ENCODE peak calls at places on chromosomes 16 and 17, in five cellular contexts. One of them, this sample, is unnamed.

GRCh38 chr17:58339775-58340622 is 11.4 kb upstream of the TSPOAP1 start:
- DNase-seq in K562: no peak
- DNase-seq in lung: no peak
- DNase-seq in cardiac muscle cell: no peak
- DNase-seq in stomach: no peak
- DNase-seq in this sample: no peak

GRCh38 chr17:71438631-71439146 is 682.1 kb upstream of the SOX9 start:
- DNase-seq in stomach: no peak
- DNase-seq in lung: peak; percentile 45
- DNase-seq in K562: no peak
- DNase-seq in cardiac muscle cell: peak; percentile 80
- DNase-seq in this sample: no peak

GRCh38 chr17:50845260-50846147 is 10.1 kb downstream of the WFIKKN2 start:
- DNase-seq in lung: no peak
- DNase-seq in K562: no peak
- DNase-seq in stomach: no peak
- DNase-seq in cardiac muscle cell: no peak
- DNase-seq in this sample: no peak

GRCh38 chr16:59591480-59591879 is 857.4 kb upstream of the GOT2 start:
- DNase-seq in lung: no peak
- DNase-seq in stomach: no peak
- DNase-seq in cardiac muscle cell: peak; percentile 13
- DNase-seq in K562: no peak
- DNase-seq in this sample: no peak

GRCh38 chr16:8620535-8620934 is 963 bp upstream of the METTL22 start:
- DNase-seq in stomach: no peak
- DNase-seq in cardiac muscle cell: no peak
- DNase-seq in lung: no peak
- DNase-seq in K562: no peak
- DNase-seq in this sample: no peak

GRCh38 chr17:58756246-58757161 is 850 bp downstream of the PPM1E start:
- DNase-seq in K562: peak; percentile 32
- DNase-seq in lung: no peak
- DNase-seq in cardiac muscle cell: peak; percentile 14
- DNase-seq in stomach: no peak
- DNase-seq in this sample: peak; percentile 6

GRCh38 chr17:40540448-40540847 is 24.8 kb downstream of the CCR7 start:
- DNase-seq in K562: no peak
- DNase-seq in cardiac muscle cell: no peak
- DNase-seq in stomach: no peak
- DNase-seq in lung: no peak
- DNase-seq in this sample: no peak

GRCh38 chr17:14545156-14545906 is 244.4 kb downstream of the HS3ST3B1 start:
- DNase-seq in stomach: no peak
- DNase-seq in K562: no peak
- DNase-seq in lung: no peak
- DNase-seq in cardiac muscle cell: no peak
- DNase-seq in this sample: no peak

GRCh38 chr16:4315185-4316102 is at the start of gene GLIS2:
- DNase-seq in stomach: peak; percentile 73
- DNase-seq in lung: peak; percentile 75
- DNase-seq in K562: peak; percentile 87
- DNase-seq in cardiac muscle cell: peak; percentile 92
- DNase-seq in this sample: no peak

GRCh38 chr17:41065829-41066624 is at the start of gene KRTAP2-4:
- DNase-seq in lung: no peak
- DNase-seq in K562: peak; percentile 9
- DNase-seq in stomach: no peak
- DNase-seq in cardiac muscle cell: peak; percentile 47
- DNase-seq in this sample: no peak

GRCh38 chr17:67260051-67260987 is 15.3 kb upstream of the HELZ start:
- DNase-seq in stomach: no peak
- DNase-seq in K562: no peak
- DNase-seq in lung: peak; percentile 72
- DNase-seq in cardiac muscle cell: peak; percentile 95
- DNase-seq in this sample: no peak

GRCh38 chr17:18257747-18258355 is 687 bp downstream of the FLII start:
- DNase-seq in K562: peak; percentile 26
- DNase-seq in cardiac muscle cell: peak; percentile 56
- DNase-seq in lung: peak; percentile 81
- DNase-seq in stomach: peak; percentile 75
- DNase-seq in this sample: no peak

GRCh38 chr17:40551874-40552768 is 13.2 kb downstream of the CCR7 start:
- DNase-seq in K562: no peak
- DNase-seq in cardiac muscle cell: peak; percentile 86
- DNase-seq in stomach: peak; percentile 29
- DNase-seq in lung: peak; percentile 30
- DNase-seq in this sample: no peak

GRCh38 chr17:32158870-32159585 is 16.7 kb downstream of the RHOT1 start:
- DNase-seq in lung: no peak
- DNase-seq in stomach: no peak
- DNase-seq in K562: no peak
- DNase-seq in cardiac muscle cell: no peak
- DNase-seq in this sample: no peak

GRCh38 chr17:41377546-41377945 is 4.6 kb downstream of the KRT34 start:
- DNase-seq in stomach: no peak
- DNase-seq in cardiac muscle cell: peak; percentile 18
- DNase-seq in K562: no peak
- DNase-seq in lung: no peak
- DNase-seq in this sample: no peak

GRCh38 chr16:14302399-14303181 is 231.5 kb downstream of the MRTFB start:
- DNase-seq in K562: peak; percentile 68
- DNase-seq in stomach: no peak
- DNase-seq in cardiac muscle cell: no peak
- DNase-seq in lung: no peak
- DNase-seq in this sample: no peak

GRCh38 chr16:70453891-70454220 is 539 bp upstream of the FCSK start:
- DNase-seq in stomach: no peak
- DNase-seq in K562: no peak
- DNase-seq in lung: no peak
- DNase-seq in cardiac muscle cell: no peak
- DNase-seq in this sample: no peak

GRCh38 chr17:58531122-58531521 is 16.7 kb upstream of the MTMR4 start:
- DNase-seq in lung: no peak
- DNase-seq in cardiac muscle cell: no peak
- DNase-seq in stomach: no peak
- DNase-seq in K562: no peak
- DNase-seq in this sample: no peak

GRCh38 chr17:48326311-48326710 is 103.7 kb downstream of the SKAP1 start:
- DNase-seq in cardiac muscle cell: no peak
- DNase-seq in stomach: no peak
- DNase-seq in K562: no peak
- DNase-seq in lung: no peak
- DNase-seq in this sample: no peak

DNA sequence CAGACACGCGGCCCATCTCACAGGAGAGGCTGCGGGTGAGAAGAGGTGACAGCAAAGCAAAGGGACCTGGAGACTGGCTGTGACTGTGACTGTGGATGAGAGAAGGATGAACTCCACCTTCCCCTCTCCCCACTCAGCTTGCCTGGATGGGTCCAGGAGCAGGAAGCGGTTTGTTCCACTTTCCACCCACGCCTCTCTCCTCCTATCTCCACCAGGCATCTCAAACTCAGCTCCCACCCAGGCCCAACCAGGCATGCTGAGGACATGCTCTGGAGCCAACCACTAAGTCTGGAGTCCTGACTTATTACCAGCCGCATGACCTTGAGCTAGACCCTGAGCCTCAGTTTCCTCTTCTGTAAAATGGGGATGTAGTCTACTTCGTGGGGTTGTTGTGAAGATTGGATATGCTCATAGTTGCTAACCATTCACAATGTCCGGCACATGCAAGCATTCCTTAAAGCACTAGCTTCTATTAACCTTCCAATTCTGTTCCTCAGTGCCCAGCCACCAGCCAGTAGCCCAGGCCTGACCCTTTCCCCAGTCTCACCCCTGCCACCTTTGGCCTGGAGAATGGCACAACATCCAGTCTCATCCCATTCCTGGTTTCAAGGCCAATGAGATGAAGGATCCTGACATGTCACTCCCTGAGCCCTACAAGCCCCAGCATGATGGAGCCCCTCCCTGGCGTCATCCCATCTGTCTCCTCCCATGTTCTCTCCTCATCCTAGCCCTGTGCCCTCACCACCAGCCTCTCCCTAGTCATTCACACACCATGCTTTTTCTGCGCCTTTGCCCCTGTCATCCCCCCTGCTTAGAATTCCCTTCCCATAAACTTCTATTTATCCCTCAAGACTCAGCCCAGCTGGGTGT is 2.3 kb downstream of the GAS2L2 start:
- DNase-seq in cardiac muscle cell: no peak
- DNase-seq in stomach: no peak
- DNase-seq in K562: peak; percentile 68
- DNase-seq in lung: no peak
- DNase-seq in this sample: no peak
- H3K4me3 ChIP-seq in cardiac muscle cell: no peak overlapping the region
- H3K4me3 ChIP-seq in stomach: no peak overlapping the region
- H3K4me3 ChIP-seq in K562: no peak overlapping the region
- H3K4me3 ChIP-seq in lung: no peak overlapping the region
- H3K4me3 ChIP-seq in this sample: no peak overlapping the region

GRCh38 chr17:61461586-61461966 is 9.4 kb downstream of the TBX4 start:
- DNase-seq in lung: no peak
- DNase-seq in K562: no peak
- DNase-seq in cardiac muscle cell: no peak
- DNase-seq in stomach: no peak
- DNase-seq in this sample: no peak

GRCh38 chr17:61462734-61463067 is 10.5 kb downstream of the TBX4 start:
- DNase-seq in cardiac muscle cell: no peak
- DNase-seq in lung: no peak
- DNase-seq in K562: no peak
- DNase-seq in stomach: no peak
- DNase-seq in this sample: no peak

GRCh38 chr17:61463068-61463980 is 11.1 kb downstream of the TBX4 start:
- DNase-seq in stomach: no peak
- DNase-seq in lung: no peak
- DNase-seq in K562: peak; percentile 42
- DNase-seq in cardiac muscle cell: no peak
- DNase-seq in this sample: no peak

GRCh38 chr17:61460796-61461585 is 8.8 kb downstream of the TBX4 start:
- DNase-seq in lung: no peak
- DNase-seq in K562: no peak
- DNase-seq in stomach: no peak
- DNase-seq in cardiac muscle cell: no peak
- DNase-seq in this sample: peak; percentile 16

DNA sequence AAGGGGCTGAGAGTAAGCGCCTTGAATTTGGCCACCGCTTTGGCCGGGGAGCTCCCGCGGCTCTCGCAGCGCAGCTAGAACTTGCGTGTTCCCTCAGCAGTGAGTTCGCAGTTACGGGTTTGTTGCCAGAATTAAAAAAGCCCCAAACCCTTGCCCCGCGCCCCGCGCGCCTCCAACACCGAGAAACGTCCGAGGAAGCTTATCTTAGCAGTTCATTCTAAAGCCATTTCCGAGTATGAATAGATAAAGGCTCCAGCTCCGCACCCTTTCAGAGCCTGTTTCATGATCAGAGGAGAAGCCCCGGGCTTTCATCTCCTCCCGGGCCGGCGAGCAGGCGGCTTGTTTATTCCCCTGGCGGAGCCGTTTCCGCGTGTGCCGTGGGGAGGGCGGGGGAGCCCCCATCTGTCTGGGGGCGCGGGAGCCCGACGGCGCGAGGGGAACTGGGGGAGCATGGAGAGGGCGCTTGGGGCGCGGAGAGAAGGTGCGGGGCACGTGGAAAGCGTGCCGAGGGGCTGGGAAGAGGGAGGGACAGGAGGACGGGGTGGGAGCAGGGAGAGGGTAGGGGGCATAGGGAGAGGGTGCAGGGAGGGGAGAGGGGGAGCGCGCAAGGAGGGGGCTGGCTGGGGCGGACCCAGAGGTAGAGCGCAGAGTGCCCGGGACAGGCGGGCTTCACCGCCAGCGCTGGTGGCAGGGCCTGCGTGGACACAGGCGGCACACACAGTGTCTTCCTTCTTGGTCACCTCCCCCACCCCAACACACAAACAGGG is 9.9 kb downstream of the TBX4 start:
- DNase-seq in K562: peak; percentile 27
- DNase-seq in stomach: no peak
- DNase-seq in lung: no peak
- DNase-seq in cardiac muscle cell: peak; percentile 18
- DNase-seq in this sample: peak; percentile 16
- H3K4me3 ChIP-seq in K562: peak overlapping the region; percentile 13
- H3K4me3 ChIP-seq in stomach: peak overlapping the region; percentile 19
- H3K4me3 ChIP-seq in lung: no peak overlapping the region
- H3K4me3 ChIP-seq in cardiac muscle cell: peak overlapping the region; percentile 20
- H3K4me3 ChIP-seq in this sample: peak overlapping the region; percentile 33

GRCh38 chr16:68232335-68232734 is 3.6 kb downstream of the ESRP2 start:
- DNase-seq in stomach: no peak
- DNase-seq in lung: no peak
- DNase-seq in K562: no peak
- DNase-seq in cardiac muscle cell: no peak
- DNase-seq in this sample: no peak

GRCh38 chr16:68233835-68234187 is 2.1 kb downstream of the ESRP2 start:
- DNase-seq in K562: no peak
- DNase-seq in stomach: no peak
- DNase-seq in lung: no peak
- DNase-seq in cardiac muscle cell: no peak
- DNase-seq in this sample: peak; percentile 37

GRCh38 chr16:68231384-68232136 is 4.4 kb downstream of the ESRP2 start:
- DNase-seq in lung: no peak
- DNase-seq in cardiac muscle cell: no peak
- DNase-seq in K562: no peak
- DNase-seq in stomach: no peak
- DNase-seq in this sample: no peak

GRCh38 chr16:68234188-68235104 is 1.5 kb downstream of the ESRP2 start:
- DNase-seq in cardiac muscle cell: no peak
- DNase-seq in lung: peak; percentile 97
- DNase-seq in stomach: peak; percentile 99
- DNase-seq in K562: no peak
- DNase-seq in this sample: no peak

DNA sequence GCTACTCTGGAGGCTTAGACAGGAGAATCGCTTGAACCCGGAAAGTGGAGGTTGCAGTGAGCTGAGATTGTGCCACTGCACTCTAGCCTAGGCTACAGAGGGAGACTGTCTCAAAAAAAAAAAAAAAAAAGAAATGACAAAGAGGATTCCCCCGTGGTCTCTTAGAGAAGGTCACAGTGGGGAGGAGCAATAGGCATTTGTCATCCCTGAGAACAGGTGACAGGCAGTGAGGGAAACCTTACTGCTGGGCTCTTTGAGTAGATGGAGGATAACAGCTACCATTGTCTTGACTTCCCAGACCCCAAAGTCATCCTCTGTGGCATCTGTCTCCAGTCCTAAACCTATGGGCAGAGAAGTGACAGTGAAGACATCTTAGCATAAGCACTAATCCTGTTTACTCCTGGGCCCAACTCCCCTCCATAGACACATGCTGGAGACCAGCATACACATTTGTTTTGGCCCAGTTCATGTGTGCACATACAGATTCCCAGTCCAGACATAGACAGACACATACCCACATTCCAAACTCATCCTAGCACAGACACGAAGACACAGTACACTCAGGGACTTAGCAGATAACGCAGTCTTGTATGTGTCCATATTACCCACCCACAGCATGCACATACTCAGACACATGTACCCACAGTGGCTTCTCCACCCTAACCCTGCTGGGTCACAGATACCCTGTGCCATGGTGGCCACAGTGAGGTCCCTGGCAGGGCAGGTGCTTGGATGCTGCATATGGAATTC is 2.7 kb downstream of the ESRP2 start:
- DNase-seq in lung: no peak
- DNase-seq in K562: no peak
- DNase-seq in cardiac muscle cell: no peak
- DNase-seq in stomach: no peak
- DNase-seq in this sample: no peak
- H3K4me3 ChIP-seq in lung: no peak overlapping the region
- H3K4me3 ChIP-seq in K562: no peak overlapping the region
- H3K4me3 ChIP-seq in cardiac muscle cell: no peak overlapping the region
- H3K4me3 ChIP-seq in stomach: no peak overlapping the region
- H3K4me3 ChIP-seq in this sample: no peak overlapping the region

GRCh38 chr17:43661699-43662431 is at the start of gene MEOX1:
- DNase-seq in lung: no peak
- DNase-seq in stomach: no peak
- DNase-seq in K562: no peak
- DNase-seq in cardiac muscle cell: peak; percentile 65
- DNase-seq in this sample: no peak
- H3K4me3 ChIP-seq in lung: no peak within 1 kb of the TSS
- H3K4me3 ChIP-seq in stomach: no peak within 1 kb of the TSS
- H3K4me3 ChIP-seq in K562: no peak within 1 kb of the TSS
- H3K4me3 ChIP-seq in cardiac muscle cell: no peak within 1 kb of the TSS
- H3K4me3 ChIP-seq in this sample: no peak within 1 kb of the TSS

This sample was measured in Jurkat, Clone E6-1.